ENCODE peak calls at places on chromosomes 12 and 14, in six cellular contexts. C, L, X, Y, U and H are unnamed samples. For H3K4me1, the result is how much of the 10 kb centered on the place peaks cover.

GRCh38 chr14:76131071-76131985 is 20.4 kb upstream of the GPATCH2L start:
- DNase-seq in X (no peak), U (no peak), Y (no peak), L (no peak), C (no peak), H (no peak)

GRCh38 chr12:100114574-100114973 is 28.1 kb downstream of the BLTP3B start:
- DNase-seq in X (no peak), U (no peak), C (no peak), Y (no peak), L (no peak), H (no peak)

GRCh38 chr12:131035268-131035681 is 81.6 kb downstream of the ADGRD1 start:
- DNase-seq in Y (no peak), C (no peak), X (no peak), U (peak), L (no peak), H (no peak)

GRCh38 chr12:56773113-56773512 is 10.0 kb downstream of the HSD17B6 start:
- DNase-seq in Y (no peak), L (no peak), C (no peak), X (peak), U (no peak), H (no peak)

GRCh38 chr12:130127527-130127908 is 34.7 kb upstream of the FZD10 start:
- DNase-seq in Y (no peak), X (no peak), L (no peak), C (peak), U (no peak), H (peak)

GRCh38 chr12:70549340-70550179 is 87.7 kb downstream of the PTPRB start:
- DNase-seq in Y (no peak), U (no peak), X (no peak), L (no peak), C (no peak), H (no peak)

GRCh38 chr14:105889666-105890473 is 363.5 kb downstream of the TMEM121 start:
- DNase-seq in Y (peak), C (peak), X (peak), U (peak), L (no peak), H (peak)

GRCh38 chr14:36834293-36834692 is 172.6 kb downstream of the PAX9 start:
- DNase-seq in C (no peak), Y (no peak), X (no peak), L (no peak), U (no peak), H (no peak)

GRCh38 chr12:110860833-110861291 is 14.1 kb downstream of the CCDC63 start:
- DNase-seq in L (no peak), X (no peak), U (no peak), Y (no peak), C (no peak), H (peak)

GRCh38 chr14:96158735-96159134 is 45.9 kb upstream of the BDKRB2 start:
- DNase-seq in L (peak), U (no peak), X (no peak), C (no peak), Y (no peak), H (no peak)

GRCh38 chr12:98274430-98275130 is 240.8 kb upstream of the TMPO start:
- DNase-seq in U (no peak), C (no peak), L (no peak), X (no peak), Y (no peak), H (no peak)

GRCh38 chr14:94048676-94049624 is 22.8 kb downstream of the OTUB2 start:
- DNase-seq in X (peak), L (no peak), Y (no peak), U (no peak), C (no peak), H (no peak)

GRCh38 chr12:117076410-117077372 is 22.5 kb downstream of the TESC start:
- DNase-seq in L (no peak), C (no peak), U (no peak), X (no peak), Y (no peak), H (no peak)

GRCh38 chr14:32726516-32726915 is 212.2 kb upstream of the NPAS3 start:
- DNase-seq in C (no peak), L (no peak), X (no peak), U (no peak), Y (no peak), H (no peak)

GRCh38 chr14:37595809-37596595 is 573 bp downstream of the TTC6 start:
- DNase-seq in C (no peak), X (no peak), L (peak), Y (peak), U (peak), H (no peak)

GRCh38 chr12:6226002-6226700 is 26.0 kb downstream of the CD9 start:
- DNase-seq in L (peak), U (no peak), X (peak), Y (peak), C (peak), H (peak)

GRCh38 chr12:27554421-27555186 is 30.6 kb downstream of the PPFIBP1 start:
- DNase-seq in U (no peak), L (no peak), C (peak), Y (peak), X (peak), H (peak)

DNA sequence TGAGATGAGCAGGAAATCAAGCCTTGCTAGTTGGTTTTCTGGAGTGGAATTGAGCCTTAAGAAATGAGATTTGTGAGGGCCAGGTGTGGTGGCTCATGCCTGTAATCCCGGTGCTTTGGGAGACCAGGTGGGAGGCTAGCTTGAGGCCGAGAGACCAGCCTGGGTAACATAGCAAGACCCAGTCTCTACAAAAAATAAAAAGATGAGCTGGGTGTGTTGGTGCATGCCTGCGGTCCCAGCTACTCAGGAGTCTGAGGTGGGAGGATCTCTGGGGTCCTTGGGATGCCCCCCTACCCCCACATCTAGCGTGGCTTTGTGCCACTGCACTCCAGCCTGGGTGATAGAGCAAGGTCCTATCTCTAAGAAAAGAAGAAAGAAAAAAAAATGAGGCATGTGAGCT is 104.2 kb upstream of the RTL1 start:
- DNase-seq in U (no peak), L (no peak), Y (no peak), C (no peak), X (no peak), H (no peak)
- H3K4me1 ChIP-seq in U (under half), L (under half), Y (under half), C (under half), X (under half), H (under half)

GRCh38 chr12:66168410-66168809 is 1.4 kb downstream of the TMBIM4 start:
- DNase-seq in X (no peak), Y (no peak), C (no peak), U (no peak), L (no peak), H (no peak)

GRCh38 chr12:66164349-66164821 is 5.4 kb downstream of the TMBIM4 start:
- DNase-seq in Y (no peak), C (no peak), X (no peak), U (no peak), L (no peak), H (no peak)

GRCh38 chr12:66165141-66165540 is 4.7 kb downstream of the TMBIM4 start:
- DNase-seq in X (no peak), U (no peak), Y (no peak), C (no peak), L (no peak), H (no peak)

GRCh38 chr12:66169221-66170170 is at the start of gene TMBIM4:
- DNase-seq in Y (peak), L (peak), X (peak), U (peak), C (peak), H (peak)

DNA sequence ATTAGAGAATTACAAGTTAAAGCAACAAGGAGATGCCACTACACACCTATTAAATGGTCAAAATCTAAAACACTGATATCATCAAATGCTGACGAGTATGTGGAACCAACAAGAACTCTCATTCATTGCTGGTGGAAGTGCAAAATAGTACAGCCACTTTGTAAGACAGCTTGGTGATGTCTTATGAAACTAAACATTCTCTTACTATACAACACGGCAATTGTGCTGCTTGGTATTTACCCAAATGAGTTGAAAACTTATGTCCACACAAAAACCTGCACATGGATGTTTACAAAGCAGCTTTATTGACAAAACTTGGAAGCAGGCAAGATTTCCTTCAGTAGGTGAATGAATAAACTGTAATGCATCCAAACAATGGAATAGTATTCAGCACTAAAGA is 3.2 kb downstream of the TMBIM4 start:
- DNase-seq in U (no peak), C (no peak), L (no peak), Y (no peak), X (no peak), H (no peak)
- H3K4me1 ChIP-seq in U (under half), C (under half), L (under half), Y (under half), X (under half), H (under half)

GRCh38 chr12:75990189-75990912 is 41.2 kb downstream of the PHLDA1 start:
- DNase-seq in C (no peak), U (no peak), X (no peak), L (no peak), Y (no peak), H (no peak)
- H3K4me1 ChIP-seq in C (under half), U (under half), X (under half), L (under half), Y (under half), H (under half)

GRCh38 chr14:61326149-61326548 is 4.8 kb downstream of the PRKCH start:
- DNase-seq in U (no peak), Y (no peak), L (no peak), X (no peak), C (no peak), H (no peak)
- H3K4me1 ChIP-seq in U (under half), Y (under half), L (under half), X (under half), C (under half), H (under half)

DNA sequence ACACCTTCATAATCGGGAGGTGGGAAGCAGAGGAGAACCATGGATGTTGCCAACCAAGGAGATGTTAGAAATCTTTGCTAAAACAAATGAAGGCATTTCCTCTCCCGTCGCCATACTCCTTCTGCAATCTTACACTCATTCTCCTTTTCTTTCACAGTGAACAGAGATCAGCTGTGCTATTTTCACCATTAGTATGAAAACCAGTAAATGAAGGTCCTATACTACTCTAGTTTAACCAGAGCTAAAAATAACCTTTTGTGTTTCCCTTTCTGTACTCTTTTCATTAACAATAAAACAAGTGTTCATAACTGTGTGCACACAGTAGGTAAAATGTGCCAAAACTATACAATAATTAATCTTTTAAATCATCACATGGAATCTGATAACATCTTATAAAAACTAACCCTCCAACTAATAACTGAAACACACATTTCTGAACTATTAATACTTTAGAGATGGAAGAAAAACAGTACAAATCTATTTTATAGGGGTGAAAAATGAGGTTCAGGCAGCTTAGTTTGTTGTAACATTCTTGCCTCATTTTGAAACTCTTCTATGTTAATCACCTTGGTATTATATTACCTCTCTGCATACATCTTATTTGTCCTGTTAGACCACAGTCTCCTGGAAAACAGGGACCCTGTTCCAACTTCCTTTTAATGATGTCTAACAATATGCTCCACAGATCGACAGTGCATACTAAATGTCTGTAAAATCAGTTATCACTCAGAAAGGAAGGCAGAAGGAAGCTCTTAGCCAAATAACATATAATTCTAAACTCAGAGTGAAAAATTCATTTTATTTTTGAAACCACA is 69.5 kb downstream of the SPPL3 start:
- DNase-seq in U (no peak), C (no peak), X (no peak), L (no peak), Y (no peak), H (no peak)
- H3K4me1 ChIP-seq in U (half or more), C (under half), X (under half), L (half or more), Y (under half), H (under half)

DNA sequence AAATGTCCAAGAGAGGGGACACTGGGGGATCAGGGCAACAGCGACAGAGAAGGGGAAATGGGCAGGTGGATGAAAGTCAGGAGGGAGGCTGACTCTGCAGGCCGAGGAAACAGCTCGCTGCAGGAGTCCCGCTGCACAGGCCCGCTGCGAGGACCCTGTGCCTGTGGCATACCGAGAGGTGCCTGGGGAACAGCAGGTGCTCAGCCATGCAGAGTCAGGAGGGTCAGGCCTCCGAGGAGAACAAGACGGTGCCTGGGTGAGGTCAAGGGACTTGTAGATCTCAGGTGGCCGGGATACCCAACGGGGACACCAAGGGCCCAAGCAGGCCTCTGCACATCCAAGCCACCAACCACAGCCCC is 67.6 kb downstream of the NCOR2 start:
- DNase-seq in L (no peak), C (no peak), X (no peak), U (no peak), Y (no peak), H (no peak)
- H3K4me1 ChIP-seq in L (half or more), C (under half), X (under half), U (half or more), Y (under half), H (under half)

GRCh38 chr14:103123634-103124500 is 606 bp downstream of the TNFAIP2 start:
- DNase-seq in X (no peak), C (peak), L (peak), Y (no peak), U (peak), H (peak)

GRCh38 chr14:103123128-103123633 is at the start of gene TNFAIP2:
- DNase-seq in X (peak), U (peak), Y (peak), L (no peak), C (peak), H (peak)

GRCh38 chr14:103121846-103122577 is 1.2 kb upstream of the TNFAIP2 start:
- DNase-seq in X (peak), U (peak), L (peak), C (peak), Y (peak), H (peak)

GRCh38 chr14:103121161-103121845 is 2.0 kb upstream of the TNFAIP2 start:
- DNase-seq in C (peak), Y (peak), X (peak), L (no peak), U (peak), H (no peak)

GRCh38 chr14:103122578-103123127 is 608 bp upstream of the TNFAIP2 start:
- DNase-seq in X (no peak), C (no peak), L (no peak), Y (no peak), U (no peak), H (no peak)
- H3K4me1 ChIP-seq in X (under half), C (half or more), L (half or more), Y (under half), U (half or more), H (under half)

GRCh38 chr14:92768795-92769194 is 20.4 kb upstream of the LGMN start:
- DNase-seq in U (no peak), X (peak), C (no peak), Y (no peak), L (no peak), H (no peak)

GRCh38 chr14:92770454-92770853 is 22.0 kb upstream of the LGMN start:
- DNase-seq in L (no peak), C (no peak), Y (no peak), U (no peak), X (no peak), H (no peak)

GRCh38 chr14:92780444-92780843 is 13.7 kb upstream of the GOLGA5 start:
- DNase-seq in Y (no peak), U (no peak), X (no peak), C (no peak), L (no peak), H (no peak)

GRCh38 chr14:92774563-92774962 is 19.5 kb upstream of the GOLGA5 start:
- DNase-seq in L (no peak), U (no peak), Y (no peak), X (peak), C (no peak), H (no peak)
- H3K4me1 ChIP-seq in L (under half), U (under half), Y (under half), X (under half), C (under half), H (under half)

GRCh38 chr12:55734595-55734994 is 5.8 kb upstream of the CD63 start:
- DNase-seq in U (no peak), Y (no peak), L (no peak), C (no peak), X (peak), H (no peak)

GRCh38 chr12:55730447-55730820 is 1.6 kb upstream of the CD63 start:
- DNase-seq in C (no peak), Y (no peak), X (no peak), L (no peak), U (no peak), H (no peak)

GRCh38 chr12:55736076-55736475 is 6.8 kb upstream of the GDF11 start:
- DNase-seq in X (peak), U (no peak), L (no peak), C (no peak), Y (no peak), H (no peak)

GRCh38 chr12:55732288-55732687 is 3.5 kb upstream of the CD63 start:
- DNase-seq in X (peak), L (no peak), C (no peak), Y (no peak), U (no peak), H (no peak)

DNA sequence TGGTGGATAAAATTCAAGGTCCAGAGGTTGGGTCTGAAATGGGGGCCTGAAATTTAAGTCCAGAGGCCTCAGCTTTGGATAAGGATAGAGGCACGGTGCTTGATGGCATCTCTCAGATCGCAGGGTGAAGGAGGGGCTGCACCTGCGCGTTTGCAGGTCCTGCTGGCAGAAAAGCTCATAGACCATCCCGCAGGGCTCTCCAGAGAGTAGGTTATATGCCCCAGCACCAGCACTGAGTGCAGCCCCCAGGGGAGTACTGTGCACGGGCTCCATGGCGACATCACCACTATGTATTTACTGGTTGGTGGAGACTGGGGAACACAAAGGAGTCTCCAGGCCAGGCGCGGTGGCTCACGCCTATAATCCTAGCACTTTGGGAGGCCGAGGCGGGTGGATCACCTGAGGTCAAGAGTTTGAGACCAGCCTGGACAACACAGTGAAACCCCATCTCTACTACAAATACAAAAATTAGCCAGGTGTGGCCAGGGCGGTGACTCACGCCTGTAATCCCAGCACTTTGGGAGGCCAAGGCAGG is 4.3 kb upstream of the CD63 start:
- DNase-seq in X (peak), C (no peak), Y (no peak), L (no peak), U (no peak), H (no peak)
- H3K4me1 ChIP-seq in X (under half), C (under half), Y (under half), L (under half), U (under half), H (under half)

GRCh38 chr12:50283230-50283923 is at the start of gene LIMA1:
- DNase-seq in C (peak), L (peak), X (peak), U (peak), Y (peak), H (peak)
- H3K4me1 ChIP-seq in C (under half), L (half or more), X (under half), U (under half), Y (under half), H (under half)